ENCODE peak calls at places on chromosomes 1 and 21, in six cellular contexts. Q is cardiac fibroblast, M is heart right ventricle, V is foreskin keratinocyte, Y is adrenal gland, A is epithelial cell of esophagus. H is an unnamed sample.

GRCh38 chr1:51310871-51311613 is 19.3 kb downstream of the TTC39A start:
- DNase-seq in Q (peak), M (no peak), V (no peak), Y (no peak), A (peak), H (no peak)

GRCh38 chr1:161351482-161351881 is 16.2 kb downstream of the CFAP126 start:
- DNase-seq in Q (peak), M (no peak), V (no peak), Y (no peak), A (no peak), H (no peak)

GRCh38 chr21:32472890-32473765 is 60.6 kb downstream of the EVA1C start:
- DNase-seq in Q (no peak), M (no peak), V (no peak), Y (no peak), A (no peak), H (no peak)

GRCh38 chr1:9615316-9616063 is 26.8 kb downstream of the TMEM201 start:
- DNase-seq in Q (peak), M (no peak), V (peak), Y (peak), A (peak), H (peak)

GRCh38 chr1:238562376-238562775 is 671.7 kb upstream of the ZP4 start:
- DNase-seq in Q (peak), M (no peak), V (peak), Y (no peak), A (peak), H (no peak)

GRCh38 chr1:242811092-242811840 is 286.8 kb upstream of the PLD5 start:
- DNase-seq in Q (no peak), M (no peak), V (peak), Y (no peak), A (peak), H (no peak)

GRCh38 chr1:247273013-247273412 is 17.1 kb downstream of the VN1R5 start:
- DNase-seq in Q (no peak), M (no peak), V (no peak), Y (no peak), A (no peak), H (no peak)

GRCh38 chr1:43444151-43444826 is 9.4 kb downstream of the HYI start:
- DNase-seq in Q (no peak), M (no peak), V (no peak), Y (peak), A (no peak), H (no peak)

GRCh38 chr1:161440312-161440894 is 64.9 kb upstream of the FCGR2A start:
- DNase-seq in Q (peak), M (peak), V (peak), Y (peak), A (peak), H (peak)

GRCh38 chr1:153343040-153343681 is 5.5 kb downstream of the PGLYRP4 start:
- DNase-seq in Q (no peak), M (no peak), V (no peak), Y (no peak), A (peak), H (no peak)

GRCh38 chr1:14768589-14769304 is 170.3 kb downstream of the KAZN start:
- DNase-seq in Q (no peak), M (no peak), V (no peak), Y (no peak), A (peak), H (no peak)

GRCh38 chr1:14767075-14767474 is 168.6 kb downstream of the KAZN start:
- DNase-seq in Q (no peak), M (no peak), V (no peak), Y (no peak), A (no peak), H (no peak)

GRCh38 chr1:14773621-14774020 is 175.1 kb downstream of the KAZN start:
- DNase-seq in Q (no peak), M (no peak), V (no peak), Y (no peak), A (no peak), H (no peak)

GRCh38 chr1:14765773-14766172 is 167.3 kb downstream of the KAZN start:
- DNase-seq in Q (no peak), M (no peak), V (peak), Y (no peak), A (peak), H (no peak)

GRCh38 chr1:14769486-14770274 is 171.2 kb downstream of the KAZN start:
- DNase-seq in Q (no peak), M (no peak), V (no peak), Y (no peak), A (no peak), H (no peak)
- TF ChIP-seq CTCF in Q (no peak), M (no peak), V (peak), Y (no peak), A (no peak), H (no peak)

DNA sequence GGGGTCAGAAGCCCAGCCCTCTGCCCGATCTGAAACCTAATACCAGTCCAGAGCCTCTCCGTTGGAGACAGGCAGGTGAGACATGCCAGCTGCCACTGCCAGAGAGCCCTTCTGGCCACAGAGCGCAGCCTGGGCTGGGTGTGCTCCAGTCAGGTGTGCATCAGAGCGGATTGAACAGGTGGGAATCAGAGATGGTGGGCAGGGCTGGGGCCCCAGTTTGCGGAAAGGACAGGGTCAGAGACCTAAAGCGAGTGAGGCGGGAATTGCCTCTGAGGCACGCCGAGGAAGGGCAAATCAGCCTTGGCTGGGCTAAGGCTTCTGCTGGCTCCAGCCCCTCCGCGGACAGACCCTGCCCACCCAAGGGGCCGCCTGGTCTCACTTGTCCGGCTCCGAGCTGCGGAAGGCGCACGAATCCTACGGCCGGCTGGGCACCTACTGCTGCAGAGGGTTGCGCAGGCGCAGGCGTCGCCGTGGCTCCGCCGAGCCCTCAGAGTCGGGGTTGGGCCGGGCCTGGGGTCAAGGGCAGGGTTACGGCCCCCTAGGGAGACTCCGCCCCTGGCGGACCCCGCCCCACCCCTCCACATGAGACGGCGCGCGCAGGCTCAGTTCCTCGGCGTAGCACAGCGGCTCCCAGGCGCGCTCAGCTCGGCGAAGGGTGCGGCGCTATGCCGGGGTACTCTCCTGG is 10.3 kb downstream of the CPLANE2 start:
- DNase-seq in Q (no peak), M (peak), V (no peak), Y (peak), A (no peak), H (no peak)
- TF ChIP-seq CTCF in Q (no peak), M (no peak), V (no peak), Y (no peak), A (no peak), H (no peak)

GRCh38 chr1:72620453-72620852 is 338.1 kb upstream of the NEGR1 start:
- DNase-seq in Q (no peak), M (no peak), V (no peak), Y (no peak), A (no peak), H (no peak)

DNA sequence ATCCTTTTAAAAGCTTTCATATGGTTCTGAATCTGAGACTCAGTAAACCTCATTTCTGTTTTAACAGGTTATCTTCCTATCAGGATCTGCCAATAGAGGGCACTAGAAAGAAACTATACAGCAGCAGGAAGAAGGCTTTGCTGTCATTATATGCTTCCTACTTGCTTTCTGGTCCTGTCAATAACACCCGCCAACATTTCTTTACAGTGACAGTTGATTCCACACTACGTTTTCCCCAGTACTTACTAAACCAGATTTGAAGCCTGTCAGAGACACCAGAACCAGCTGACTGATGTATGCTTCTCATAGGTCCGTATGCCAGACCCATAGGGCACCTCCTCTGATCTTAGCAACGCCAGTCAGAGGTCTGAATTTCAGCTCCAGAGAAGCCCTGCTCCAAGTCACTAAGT is 341.0 kb upstream of the NEGR1 start:
- DNase-seq in Q (peak), M (no peak), V (peak), Y (no peak), A (peak), H (no peak)
- TF ChIP-seq CTCF in Q (peak), M (peak), V (peak), Y (peak), A (peak), H (peak)

GRCh38 chr1:37601441-37601840 is 5.7 kb upstream of the GNL2 start:
- DNase-seq in Q (no peak), M (no peak), V (no peak), Y (no peak), A (no peak), H (no peak)

GRCh38 chr1:37595440-37596181 is at the start of gene GNL2:
- DNase-seq in Q (peak), M (peak), V (peak), Y (peak), A (peak), H (peak)

GRCh38 chr1:37599940-37600339 is 4.2 kb upstream of the GNL2 start:
- DNase-seq in Q (no peak), M (no peak), V (no peak), Y (no peak), A (no peak), H (no peak)

GRCh38 chr1:37593726-37594125 is 2.0 kb downstream of the GNL2 start:
- DNase-seq in Q (no peak), M (no peak), V (no peak), Y (no peak), A (no peak), H (no peak)

DNA sequence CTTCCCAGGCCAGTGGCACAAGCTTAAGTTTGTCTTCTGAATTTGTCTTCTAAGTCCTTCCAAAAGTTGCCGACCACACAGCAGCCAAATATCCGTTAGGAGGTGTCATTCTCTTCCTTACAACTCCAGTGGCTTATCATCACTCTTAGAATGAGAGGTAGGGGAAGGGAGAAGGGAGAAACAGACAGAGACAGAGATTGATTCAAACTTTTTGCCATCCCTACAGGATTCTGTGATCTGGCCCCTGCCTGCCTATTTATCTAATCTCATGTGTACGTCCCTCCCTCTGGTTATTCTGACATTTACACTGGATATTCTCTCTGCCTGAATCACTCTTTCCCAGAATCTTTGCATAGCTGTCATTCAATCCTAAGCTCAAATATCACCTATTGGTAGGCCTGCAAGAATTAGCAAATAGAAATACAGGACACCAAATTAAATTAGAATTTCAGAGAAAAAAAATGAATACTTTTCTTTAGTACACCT is 488 bp upstream of the GNL2 start:
- DNase-seq in Q (no peak), M (no peak), V (no peak), Y (no peak), A (no peak), H (no peak)
- TF ChIP-seq CTCF in Q (no peak), M (no peak), V (no peak), Y (no peak), A (no peak), H (no peak)

GRCh38 chr1:184059887-184060286 is 8.4 kb downstream of the TSEN15 start:
- DNase-seq in Q (no peak), M (no peak), V (no peak), Y (no peak), A (no peak), H (no peak)
- TF ChIP-seq CTCF in Q (no peak), M (no peak), V (no peak), Y (no peak), A (no peak), H (no peak)

H was measured in natural killer cell.